ENCODE peak calls at places on chromosomes 7 and 10, in five cellular contexts. N is MM.1S; V is effector memory CD4-positive, alpha-beta T cell; E is GM12878; F is colonic mucosa. U is an unnamed sample. For H3K27me3 and H3K4me1, the result is how much of the 10 kb centered on the place peaks cover.

GRCh38 chr10:69086131-69086530 is 1.8 kb upstream of the SRGN start:
- DNase-seq in N (no peak), V (no peak), E (no peak), F (no peak), U (no peak)

GRCh38 chr10:93580824-93581223 is 14.4 kb downstream of the FFAR4 start:
- DNase-seq in N (no peak), V (no peak), E (no peak), F (no peak), U (no peak)

GRCh38 chr7:102991077-102991539 is 78.3 kb downstream of the LRRC17 start:
- DNase-seq in N (no peak), V (no peak), E (no peak), F (no peak), U (no peak)

GRCh38 chr10:119131512-119132240 is 27.8 kb downstream of the DENND10 start:
- DNase-seq in N (peak), V (no peak), E (peak), F (peak), U (peak)

GRCh38 chr10:5622586-5622985 is 43.8 kb downstream of the ASB13 start:
- DNase-seq in N (no peak), V (no peak), E (no peak), F (no peak), U (no peak)

GRCh38 chr10:4196948-4197390 is 412.0 kb upstream of the KLF6 start:
- DNase-seq in N (no peak), V (no peak), E (no peak), F (no peak), U (no peak)

GRCh38 chr7:2760098-2760889 is 72.3 kb downstream of the AMZ1 start:
- DNase-seq in N (no peak), V (no peak), E (no peak), F (peak), U (no peak)

GRCh38 chr7:121752706-121753105 is 120.3 kb upstream of the PTPRZ1 start:
- DNase-seq in N (peak), V (no peak), E (no peak), F (no peak), U (no peak)

GRCh38 chr10:15351099-15351820 is 19.8 kb downstream of the FAM171A1 start:
- DNase-seq in N (no peak), V (no peak), E (no peak), F (no peak), U (no peak)

GRCh38 chr10:84348431-84348830 is 20.0 kb downstream of the CCSER2 start:
- DNase-seq in N (no peak), V (no peak), E (no peak), F (no peak), U (no peak)

GRCh38 chr10:132469197-132469942 is 68.2 kb upstream of the INPP5A start:
- DNase-seq in N (no peak), V (no peak), E (no peak), F (no peak), U (no peak)

GRCh38 chr10:98272245-98272644 is 4.3 kb upstream of the LOXL4 start:
- DNase-seq in N (no peak), V (no peak), E (no peak), F (no peak), U (no peak)

GRCh38 chr7:29146888-29147609 is 712 bp upstream of the CPVL start:
- DNase-seq in N (peak), V (no peak), E (no peak), F (peak), U (no peak)

GRCh38 chr7:135768064-135768463 is 19.5 kb upstream of the FAM180A start:
- DNase-seq in N (no peak), V (no peak), E (no peak), F (no peak), U (no peak)

GRCh38 chr7:12588259-12588904 is 17.9 kb downstream of the SCIN start:
- DNase-seq in N (no peak), V (no peak), E (no peak), F (no peak), U (no peak)

GRCh38 chr7:150901160-150902035 is 49.1 kb downstream of the AOC1 start:
- DNase-seq in N (no peak), V (no peak), E (no peak), F (peak), U (no peak)

DNA sequence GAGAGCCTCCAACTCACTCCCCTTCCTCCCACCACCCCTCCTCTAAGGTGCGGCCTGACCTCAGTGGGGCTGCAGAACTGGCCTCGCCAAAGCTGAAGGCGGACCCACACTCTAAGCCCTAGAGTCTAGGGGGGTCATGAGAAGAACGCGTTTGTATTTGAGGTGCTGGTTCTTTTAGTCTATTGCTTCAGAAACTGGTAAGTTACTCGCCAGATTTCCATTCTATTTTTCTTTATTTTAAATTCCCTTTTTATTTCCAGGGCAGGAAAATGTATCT is 357.5 kb downstream of the DNAJB6 start:
- DNase-seq in N (no peak), V (no peak), E (no peak), F (no peak), U (no peak)
- H3K27me3 ChIP-seq in N (half or more), V (under half), E (under half), F (under half), U (under half)

GRCh38 chr7:44634187-44634838 is 27.9 kb downstream of the OGDH start:
- DNase-seq in N (no peak), V (no peak), E (no peak), F (no peak), U (no peak)
- H3K4me1 ChIP-seq in N (half or more), V (half or more), E (half or more), F (half or more), U (half or more)

DNA sequence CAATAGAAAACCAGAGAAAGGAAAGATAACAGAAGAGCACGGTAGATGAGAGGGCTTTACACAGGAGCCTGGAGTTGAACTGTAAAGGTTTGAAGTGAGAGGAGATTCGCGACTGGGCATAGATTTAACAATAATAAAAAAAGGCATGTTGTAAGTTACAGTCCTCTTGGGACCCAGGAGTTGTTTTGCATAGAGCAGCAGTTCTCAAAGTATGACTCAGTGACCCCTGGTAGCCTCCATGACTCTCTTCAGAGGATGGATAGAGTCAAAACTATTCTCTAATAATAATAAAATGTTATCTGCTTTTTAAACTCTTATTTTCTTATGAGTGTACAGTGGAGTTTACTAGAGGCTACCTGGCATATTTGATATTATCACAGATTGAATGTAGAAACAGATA is 262.3 kb downstream of the SORCS3 start:
- DNase-seq in N (no peak), V (no peak), E (no peak), F (no peak), U (no peak)
- H3K27me3 ChIP-seq in N (under half), V (under half), E (under half), F (under half), U (under half)

DNA sequence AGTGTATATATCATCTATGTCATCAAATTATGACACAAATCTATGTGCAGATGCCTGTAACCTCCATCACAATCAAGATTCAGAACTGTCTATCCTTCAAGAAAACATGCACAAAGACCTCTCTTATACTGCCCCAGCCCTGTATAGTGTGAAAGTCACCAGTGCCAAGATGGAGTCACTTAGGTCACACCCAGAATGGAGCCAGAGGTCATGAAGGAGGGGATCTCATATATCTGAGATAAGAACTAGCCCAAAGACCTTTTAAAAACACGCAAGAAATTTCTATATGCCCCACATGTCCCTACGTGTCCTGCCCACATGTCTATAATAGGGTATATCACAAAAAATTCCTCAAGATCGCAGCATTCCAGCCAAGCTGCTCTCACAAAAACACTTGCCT is 20.1 kb upstream of the GATAD1 start:
- DNase-seq in N (no peak), V (no peak), E (no peak), F (no peak), U (no peak)
- H3K4me1 ChIP-seq in N (under half), V (under half), E (under half), F (under half), U (under half)

DNA sequence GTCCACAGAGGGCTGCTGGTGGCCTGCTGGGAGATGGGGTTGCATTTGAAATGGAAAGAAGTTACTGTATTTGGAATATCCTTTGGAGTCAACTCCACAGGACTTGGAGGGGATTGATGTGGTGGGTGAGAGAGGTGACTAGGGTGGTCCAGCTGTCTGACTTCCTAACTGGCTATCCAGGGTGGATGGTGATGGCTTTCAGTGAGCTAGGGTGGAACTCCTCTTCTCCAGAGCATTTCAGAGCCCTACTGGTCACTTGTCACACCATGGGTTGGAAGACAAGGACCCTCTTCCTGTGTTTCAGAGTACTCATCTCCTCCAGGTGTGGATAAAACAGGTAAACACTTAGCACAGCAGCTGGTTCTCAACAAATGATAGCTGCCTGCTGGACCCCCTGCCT is 3.3 kb upstream of the ADAMTS14 start:
- DNase-seq in N (no peak), V (no peak), E (no peak), F (no peak), U (no peak)
- H3K27me3 ChIP-seq in N (under half), V (under half), E (under half), F (under half), U (under half)

GRCh38 chr10:79156334-79157274 is 87.8 kb downstream of the ZMIZ1 start:
- DNase-seq in N (no peak), V (no peak), E (no peak), F (no peak), U (no peak)

GRCh38 chr10:79150444-79150754 is 81.6 kb downstream of the ZMIZ1 start:
- DNase-seq in N (no peak), V (no peak), E (no peak), F (no peak), U (no peak)

GRCh38 chr10:79155301-79156081 is 86.7 kb downstream of the ZMIZ1 start:
- DNase-seq in N (no peak), V (no peak), E (no peak), F (no peak), U (no peak)

GRCh38 chr10:79152423-79152817 is 83.7 kb downstream of the ZMIZ1 start:
- DNase-seq in N (no peak), V (no peak), E (no peak), F (no peak), U (no peak)

GRCh38 chr10:79153753-79154152 is 85.0 kb downstream of the ZMIZ1 start:
- DNase-seq in N (no peak), V (no peak), E (no peak), F (no peak), U (no peak)
- H3K4me1 ChIP-seq in N (under half), V (under half), E (under half), F (under half), U (under half)

GRCh38 chr10:99538287-99538917 is 5.7 kb downstream of the NKX2-3 start:
- DNase-seq in N (no peak), V (no peak), E (no peak), F (no peak), U (no peak)
- H3K27me3 ChIP-seq in N (half or more), V (under half), E (under half), F (half or more), U (under half)

GRCh38 chr10:44965104-44965503 is 5.5 kb downstream of the RASSF4 start:
- DNase-seq in N (no peak), V (no peak), E (no peak), F (no peak), U (no peak)
- H3K4me1 ChIP-seq in N (half or more), V (under half), E (half or more), F (under half), U (under half)

GRCh38 chr10:46525824-46526681 is 30.4 kb downstream of the GPRIN2 start:
- DNase-seq in N (no peak), V (no peak), E (no peak), F (no peak), U (no peak)
- H3K27me3 ChIP-seq in N (under half), V (under half), E (under half), F (under half), U (under half)

GRCh38 chr7:116546916-116547315 is 22.1 kb downstream of the CAV1 start:
- DNase-seq in N (no peak), V (no peak), E (no peak), F (no peak), U (no peak)
- H3K4me1 ChIP-seq in N (under half), V (under half), E (under half), F (under half), U (under half)